ENCODE peak calls at places on chromosomes 13 and 19, in four cellular contexts. H is breast epithelium, A is lower leg skin, U is AG09309. V is an unnamed sample.

GRCh38 chr19:48510421-48511268 is 990 bp downstream of the LMTK3 start:
- DNase-seq in H (peak; percentile 77), U (no peak), A (peak; percentile 62), V (peak; percentile 69)

GRCh38 chr13:42283574-42283973 is 11.6 kb downstream of the AKAP11 start:
- DNase-seq in A (no peak), U (no peak), H (no peak), V (no peak)

GRCh38 chr13:81223784-81224501 is 883.0 kb upstream of the SPRY2 start:
- DNase-seq in H (no peak), A (no peak), U (no peak), V (no peak)

GRCh38 chr13:110347535-110348308 is 40.6 kb downstream of the COL4A2 start:
- DNase-seq in H (peak; percentile 66), U (peak; percentile 31), A (peak; percentile 55), V (no peak)

GRCh38 chr19:8180018-8180417 is 29.2 kb upstream of the CERS4 start:
- DNase-seq in A (no peak), U (no peak), H (no peak), V (no peak)

GRCh38 chr19:49626243-49626642 is 13.7 kb downstream of the RRAS start:
- DNase-seq in A (no peak), H (no peak), U (no peak), V (no peak)

GRCh38 chr13:81713201-81713600 is 1372.3 kb upstream of the SPRY2 start:
- DNase-seq in U (no peak), H (no peak), A (no peak), V (no peak)

GRCh38 chr19:49362048-49362925 is at the start of gene TEAD2:
- DNase-seq in U (no peak), A (no peak), H (no peak), V (peak; percentile 83)

GRCh38 chr13:113770441-113770840 is 11.4 kb downstream of the TMEM255B start:
- DNase-seq in A (no peak), U (no peak), H (no peak), V (no peak)

GRCh38 chr13:39350461-39350881 is 252.5 kb downstream of the LHFPL6 start:
- DNase-seq in A (no peak), U (no peak), H (no peak), V (peak; percentile 37)

GRCh38 chr13:66618702-66619101 is 611.4 kb downstream of the PCDH9 start:
- DNase-seq in H (no peak), U (no peak), A (no peak), V (peak; percentile 62)

GRCh38 chr19:12783226-12783848 is 7.9 kb upstream of the JUNB start:
- DNase-seq in U (no peak), H (no peak), A (no peak), V (no peak)

GRCh38 chr19:34808566-34808965 is 35.6 kb upstream of the ZNF599 start:
- DNase-seq in H (no peak), A (no peak), U (peak; percentile 39), V (peak; percentile 73)

GRCh38 chr19:47284324-47284899 is 9.7 kb downstream of the INAFM1 start:
- DNase-seq in A (no peak), U (no peak), H (no peak), V (peak; percentile 71)

GRCh38 chr19:52542984-52543664 is 15.7 kb downstream of the ZNF808 start:
- DNase-seq in U (no peak), A (no peak), H (no peak), V (no peak)

GRCh38 chr13:113589251-113589960 is 4.9 kb downstream of the TFDP1 start:
- DNase-seq in A (no peak), U (no peak), H (peak; percentile 40), V (no peak)

GRCh38 chr13:79435549-79435948 is 29.5 kb upstream of the RBM26 start:
- DNase-seq in H (no peak), A (no peak), U (peak; percentile 67), V (no peak)

GRCh38 chr19:18657590-18658365 is 20.9 kb downstream of the KLHL26 start:
- DNase-seq in A (no peak), H (no peak), U (peak; percentile 48), V (no peak)

GRCh38 chr19:2475018-2475701 is 767 bp upstream of the GADD45B start:
- DNase-seq in H (no peak), A (no peak), U (no peak), V (peak; percentile 73)

GRCh38 chr13:96967248-96967745 is 27.0 kb downstream of the OXGR1 start:
- DNase-seq in U (no peak), H (no peak), A (no peak), V (no peak)

GRCh38 chr13:24308068-24308445 is 1.3 kb upstream of the C1QTNF9 start:
- DNase-seq in U (no peak), H (no peak), A (no peak), V (no peak)

GRCh38 chr13:91153372-91153771 is 194.1 kb upstream of the MIR17HG start:
- DNase-seq in U (no peak), H (no peak), A (no peak), V (no peak)

GRCh38 chr13:110669036-110669435 is 36.9 kb downstream of the CARS2 start:
- DNase-seq in U (no peak), A (no peak), H (no peak), V (no peak)

GRCh38 chr19:40553885-40554857 is 22.5 kb upstream of the SHKBP1 start:
- DNase-seq in U (no peak), H (no peak), A (no peak), V (no peak)

GRCh38 chr19:40550951-40551350 is 25.7 kb upstream of the SHKBP1 start:
- DNase-seq in U (no peak), H (no peak), A (no peak), V (no peak)

GRCh38 chr19:40552848-40553247 is 23.8 kb upstream of the SHKBP1 start:
- DNase-seq in H (no peak), A (no peak), U (no peak), V (no peak)

GRCh38 chr19:40549007-40549708 is 27.5 kb upstream of the SHKBP1 start:
- DNase-seq in A (no peak), U (no peak), H (no peak), V (peak; percentile 54)
- TF ChIP-seq CTCF in A (no peak), U (peak; percentile 43), H (no peak), V (peak; percentile 39)

DNA sequence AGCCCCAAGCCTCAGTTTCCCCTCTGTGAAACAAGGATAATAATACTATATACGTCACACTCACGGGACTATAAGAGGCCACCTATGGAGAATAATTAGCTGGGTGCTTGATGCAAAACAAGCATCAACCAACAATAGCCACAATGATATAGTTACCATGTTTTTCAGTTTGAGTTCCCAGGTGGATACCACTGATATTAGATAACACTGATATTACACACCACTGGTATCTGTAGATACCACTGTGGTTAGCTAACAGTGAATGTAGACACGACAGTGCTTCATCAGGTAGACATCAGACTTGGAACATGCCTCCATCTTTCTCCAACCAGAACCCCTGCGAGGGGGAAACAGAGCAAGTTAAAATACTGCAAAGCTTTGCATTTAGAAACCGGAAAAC is 80.5 kb downstream of the RNASEH2B start:
- DNase-seq in U (no peak), H (no peak), A (no peak), V (no peak)
- H3K4me3 ChIP-seq in U (no peak overlapping the region), H (no peak overlapping the region), A (no peak overlapping the region), V (no peak overlapping the region)

DNA sequence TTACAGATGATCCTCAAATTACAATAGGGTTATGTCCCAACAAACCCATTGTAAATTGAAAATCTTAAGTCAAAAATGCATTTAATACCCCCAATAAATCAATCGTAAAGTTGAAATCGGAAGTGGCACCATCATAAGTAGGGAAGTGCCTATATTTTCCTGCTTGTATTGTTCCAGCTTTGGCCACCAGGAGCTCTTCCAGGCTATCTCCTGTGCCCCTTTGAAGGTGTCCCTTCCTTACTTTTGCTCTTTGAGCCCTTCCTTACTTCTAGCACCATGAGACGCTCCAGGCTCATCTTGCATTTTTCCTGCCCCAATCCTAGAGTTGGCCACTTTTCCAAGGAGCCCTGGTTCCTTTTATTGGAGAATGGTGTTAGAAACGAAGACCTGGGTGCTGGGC is 163.0 kb upstream of the TSC22D1 start:
- DNase-seq in H (no peak), A (no peak), U (no peak), V (no peak)
- TF ChIP-seq CTCF in H (no peak), A (no peak), U (no peak), V (peak; percentile 3)

GRCh38 chr19:10227215-10227971 is 3.7 kb downstream of the S1PR2 start:
- DNase-seq in U (no peak), H (no peak), A (peak; percentile 42), V (peak; percentile 38)
- H3K4me3 ChIP-seq in U (no peak overlapping the region), H (peak overlapping the region; percentile 61), A (no peak overlapping the region), V (no peak overlapping the region)

GRCh38 chr19:38073806-38074685 is 150.0 kb downstream of the DPF1 start:
- DNase-seq in A (no peak), H (no peak), U (no peak), V (peak; percentile 41)
- TF ChIP-seq CTCF in A (no peak), H (no peak), U (no peak), V (peak; percentile 8)